ENCODE peak calls at places on chromosomes 7 and 10, in four cellular contexts. W, Y, P and V are unnamed samples.

GRCh38 chr10:112887968-112888367 is 62.1 kb upstream of the TCF7L2 start:
- DNase-seq in W (no peak), Y (no peak), P (no peak), V (no peak)

GRCh38 chr7:54581511-54581910 is 39.3 kb downstream of the VSTM2A start:
- DNase-seq in W (peak), Y (no peak), P (peak), V (no peak)

GRCh38 chr7:82945056-82945455 is 217.6 kb downstream of the PCLO start:
- DNase-seq in W (no peak), Y (no peak), P (no peak), V (no peak)

GRCh38 chr10:75108684-75109458 is 2.6 kb upstream of the SAMD8 start:
- DNase-seq in W (no peak), Y (no peak), P (no peak), V (no peak)

GRCh38 chr10:17782921-17783665 is 26.1 kb upstream of the MRC1 start:
- DNase-seq in W (peak), Y (no peak), P (peak), V (no peak)

GRCh38 chr7:29145553-29146081 is 720 bp downstream of the CPVL start:
- DNase-seq in W (no peak), Y (no peak), P (no peak), V (no peak)

GRCh38 chr7:74022507-74022906 is 5.5 kb upstream of the ELN start:
- DNase-seq in W (no peak), Y (no peak), P (no peak), V (no peak)

GRCh38 chr7:50371551-50372021 is 67.1 kb downstream of the IKZF1 start:
- DNase-seq in W (no peak), Y (no peak), P (no peak), V (no peak)

GRCh38 chr7:74002474-74003017 is 25.4 kb upstream of the ELN start:
- DNase-seq in W (peak), Y (peak), P (peak), V (no peak)

GRCh38 chr7:19405546-19405945 is 260.3 kb upstream of the FERD3L start:
- DNase-seq in W (peak), Y (no peak), P (peak), V (no peak)

GRCh38 chr10:12613144-12613543 is 263.8 kb downstream of the CAMK1D start:
- DNase-seq in W (no peak), Y (no peak), P (no peak), V (no peak)

GRCh38 chr7:127396184-127396583 is 3.7 kb upstream of the ZNF800 start:
- DNase-seq in W (no peak), Y (no peak), P (no peak), V (peak)

GRCh38 chr10:25174461-25175230 is at the start of gene GPR158:
- DNase-seq in W (peak), Y (no peak), P (peak), V (peak)

GRCh38 chr10:129883637-129884389 is 80.3 kb downstream of the EBF3 start:
- DNase-seq in W (no peak), Y (no peak), P (no peak), V (no peak)
- H3K27ac ChIP-seq in W (no peak), Y (no peak), P (no peak), V (no peak)

DNA sequence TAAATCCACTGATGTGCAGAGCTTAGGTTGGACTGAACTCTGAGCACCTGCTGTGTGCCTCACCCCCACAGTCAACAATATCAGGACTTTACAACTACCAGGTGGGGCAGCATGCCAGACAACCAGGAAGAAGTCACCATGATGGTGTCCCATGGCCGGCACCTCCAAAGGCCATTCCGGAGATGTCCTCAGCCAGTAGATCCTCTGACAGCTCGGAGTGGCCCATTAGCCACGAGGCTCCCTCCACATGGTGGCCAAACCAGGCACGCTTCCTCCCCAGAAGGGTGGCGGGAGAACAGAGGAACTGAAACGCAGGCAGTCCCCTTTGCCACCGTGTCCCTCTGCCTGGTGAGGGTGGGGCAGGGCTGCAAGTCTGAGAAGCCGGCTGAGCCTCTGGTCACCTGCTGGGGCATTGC is 390.0 kb downstream of the TNS3 start:
- DNase-seq in W (no peak), Y (no peak), P (no peak), V (no peak)
- H3K4me3 ChIP-seq in W (no peak), Y (no peak), P (no peak), V (no peak)

GRCh38 chr7:114921636-114922150 is at the start of gene MDFIC:
- DNase-seq in W (no peak), Y (no peak), P (no peak), V (no peak)
- TF ChIP-seq EZH2 in W (no peak), Y (no peak), P (no peak), V (no peak)

GRCh38 chr7:128959296-128959695 is 21.6 kb downstream of the IRF5 start:
- DNase-seq in W (no peak), Y (no peak), P (no peak), V (no peak)

GRCh38 chr7:128954830-128955797 is 17.4 kb downstream of the IRF5 start:
- DNase-seq in W (peak), Y (no peak), P (peak), V (no peak)

GRCh38 chr7:128955981-128956380 is 18.3 kb downstream of the IRF5 start:
- DNase-seq in W (peak), Y (no peak), P (no peak), V (no peak)

GRCh38 chr7:128954150-128954549 is 16.4 kb downstream of the IRF5 start:
- DNase-seq in W (no peak), Y (no peak), P (no peak), V (no peak)

DNA sequence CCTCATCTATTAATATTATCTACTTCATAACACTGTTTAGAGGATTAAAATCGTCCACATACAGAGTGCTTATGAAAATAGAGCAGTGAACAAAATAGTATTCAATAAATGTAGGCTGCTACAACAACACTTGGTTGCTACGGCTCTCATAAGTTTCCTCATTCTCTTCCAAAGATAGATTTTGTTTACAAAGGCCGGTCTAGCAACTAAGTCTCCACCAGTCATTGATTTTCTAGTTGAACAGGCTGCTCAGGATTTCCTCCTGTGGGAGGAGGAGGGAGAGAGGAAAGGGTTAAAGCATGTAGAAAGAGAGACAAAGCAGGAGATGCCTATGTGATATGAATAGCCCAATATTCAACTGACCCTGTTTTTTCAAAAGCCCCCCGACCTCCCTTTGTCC is 19.9 kb downstream of the IRF5 start:
- DNase-seq in W (no peak), Y (peak), P (no peak), V (no peak)
- H3K27ac ChIP-seq in W (no peak), Y (no peak), P (no peak), V (no peak)

DNA sequence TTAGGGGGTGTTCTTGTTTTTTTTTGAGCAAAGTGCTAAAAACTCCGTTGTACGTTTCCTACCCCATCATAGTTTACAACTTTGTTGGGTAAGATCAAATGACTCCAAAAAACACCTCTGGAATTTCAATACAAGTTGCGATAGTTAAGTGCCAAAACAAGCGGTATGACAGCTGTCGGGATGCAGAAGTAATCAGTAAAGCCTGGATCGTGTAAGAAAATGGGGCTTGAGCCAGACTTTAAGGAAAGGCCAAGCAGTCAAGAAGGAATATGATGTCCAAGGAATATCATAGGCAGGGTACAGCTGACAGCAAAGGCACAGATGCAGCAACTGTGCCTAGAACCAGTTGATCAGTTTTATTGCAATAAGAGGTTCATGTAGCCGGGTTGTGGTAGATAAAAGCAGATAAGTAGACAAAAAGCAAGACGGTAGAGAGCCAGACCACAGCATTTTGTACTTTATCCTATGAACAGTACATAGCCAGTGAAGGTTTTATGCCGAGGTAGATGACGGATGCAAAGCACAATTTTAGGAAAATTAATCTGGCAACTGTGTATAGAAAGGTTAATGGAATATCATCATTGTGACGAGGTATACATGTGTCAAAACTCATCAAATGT is 45.5 kb downstream of the UBE2H start:
- DNase-seq in W (no peak), Y (no peak), P (peak), V (no peak)
- H3K4me3 ChIP-seq in W (no peak), Y (no peak), P (no peak), V (peak)

DNA sequence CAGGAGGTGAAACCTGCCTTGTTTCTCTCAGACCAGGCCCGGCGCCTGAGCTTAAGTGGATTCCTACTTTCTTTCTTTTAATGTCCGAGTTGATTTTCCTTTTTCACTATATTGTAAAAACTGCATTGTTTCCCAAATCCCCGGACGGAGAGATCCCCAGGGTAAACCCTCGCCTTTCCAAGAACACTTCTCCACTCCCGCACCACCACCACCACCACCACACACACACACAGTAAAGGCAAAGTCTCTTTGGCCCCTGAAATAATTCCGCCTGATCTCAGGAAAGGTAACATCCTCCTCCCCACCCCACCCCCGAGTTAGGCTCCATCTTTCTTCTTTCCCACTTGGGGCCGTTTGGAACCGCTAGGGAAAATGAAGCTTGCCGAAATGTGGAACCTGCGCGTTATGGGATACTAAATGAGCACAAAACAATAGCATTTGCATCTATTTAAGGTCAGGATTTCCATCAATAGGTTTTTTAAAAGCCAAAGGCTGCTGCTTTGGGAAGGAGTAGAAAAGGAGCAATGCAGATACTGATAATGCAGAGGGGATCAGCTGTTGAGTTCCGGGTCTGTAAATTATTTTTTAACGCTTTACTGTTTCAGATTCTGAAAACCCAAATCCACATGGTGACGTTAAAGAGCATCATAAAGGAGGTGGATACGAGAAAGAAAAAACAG is 2.5 kb downstream of the HPSE2 start:
- DNase-seq in W (no peak), Y (no peak), P (no peak), V (no peak)
- TF ChIP-seq EZH2 in W (no peak), Y (no peak), P (no peak), V (no peak)

DNA sequence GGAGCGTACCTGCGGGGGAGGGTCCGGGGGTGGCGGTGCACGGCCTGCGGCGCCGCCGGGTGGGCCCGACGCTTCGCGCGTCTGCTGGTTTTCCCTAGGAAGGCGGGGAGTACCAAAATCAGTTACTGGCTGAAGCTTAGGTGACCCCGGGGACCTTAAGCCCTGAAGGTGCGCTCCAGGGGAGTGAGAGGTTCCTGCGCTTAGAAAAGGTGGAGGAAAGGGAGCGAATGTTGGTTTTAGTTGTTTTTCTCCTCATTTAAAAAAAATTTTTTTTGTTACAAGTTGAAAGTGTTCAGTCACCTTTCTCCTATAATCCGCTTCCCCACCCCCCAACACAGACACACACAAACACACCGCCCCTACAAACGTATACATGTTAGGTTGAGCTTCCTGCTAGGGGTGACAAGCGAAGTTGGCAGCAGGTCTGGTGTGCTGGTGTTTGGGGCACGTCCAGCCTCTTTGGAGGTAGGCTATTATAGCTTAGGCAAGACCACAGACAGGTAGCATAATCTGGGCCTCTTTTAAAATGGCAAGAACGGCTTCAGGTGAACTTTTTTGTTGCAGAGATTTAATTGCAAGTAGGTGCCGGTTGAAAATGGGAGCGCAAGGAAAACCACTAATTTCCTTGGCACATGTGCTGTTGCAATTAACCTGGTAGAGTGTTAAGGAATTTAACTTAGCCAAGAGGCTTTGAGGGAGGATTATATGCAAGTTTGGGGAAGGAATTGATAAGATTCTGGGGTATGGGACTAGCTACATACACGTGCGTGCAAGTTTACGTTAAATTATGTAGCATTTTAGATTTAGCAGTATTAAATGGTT is 945 bp downstream of the ADD3 start:
- DNase-seq in W (peak), Y (peak), P (no peak), V (no peak)
- H3K27ac ChIP-seq in W (peak), Y (no peak), P (peak), V (peak)

DNA sequence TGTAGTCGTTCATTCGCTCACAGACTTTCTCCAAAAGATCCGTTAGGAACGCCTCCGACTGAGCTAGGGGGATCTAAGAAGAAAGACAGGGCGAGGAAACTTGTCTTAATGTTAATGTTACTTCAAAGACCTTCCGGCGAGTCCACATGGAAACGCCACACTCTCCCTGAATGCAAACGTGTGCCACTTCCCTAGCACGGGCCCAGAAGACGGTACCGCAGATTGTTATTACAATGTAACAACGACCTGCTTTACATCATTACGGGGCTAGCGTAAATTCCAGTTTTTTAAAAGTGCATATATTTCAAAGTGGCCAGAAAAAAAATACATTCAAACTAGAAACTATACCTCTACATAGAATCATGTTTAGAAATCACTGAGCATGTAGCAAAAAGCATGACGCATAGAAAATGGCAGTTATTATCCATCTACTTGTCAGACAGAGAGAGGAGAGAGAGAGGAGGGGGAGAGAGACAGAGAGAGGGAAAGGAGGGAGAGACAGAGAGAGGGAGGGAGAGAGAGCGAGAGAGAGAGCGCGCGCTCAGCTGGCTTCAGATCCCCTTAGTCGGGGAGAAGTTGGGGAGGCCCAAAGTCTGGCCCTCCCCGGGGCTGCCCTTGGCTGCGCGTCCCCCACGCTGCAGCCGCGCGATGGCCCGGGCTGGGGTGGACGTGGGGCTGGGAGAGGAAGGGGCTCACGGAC is 37.2 kb downstream of the CNPY1 start:
- DNase-seq in W (no peak), Y (no peak), P (no peak), V (no peak)
- H3K4me3 ChIP-seq in W (no peak), Y (no peak), P (no peak), V (no peak)

GRCh38 chr10:100562008-100562672 is 26.4 kb downstream of the HIF1AN start:
- DNase-seq in W (peak), Y (no peak), P (peak), V (no peak)
- TF ChIP-seq EZH2 in W (no peak), Y (no peak), P (peak), V (no peak)

GRCh38 chr7:104848386-104848990 is 165.5 kb upstream of the KMT2E start:
- DNase-seq in W (peak), Y (no peak), P (peak), V (no peak)
- H3K27ac ChIP-seq in W (no peak), Y (no peak), P (no peak), V (no peak)